ENCODE peak calls at places on chromosomes 3 and 15, in six cellular contexts. One of them, this sample, is unnamed.

GRCh38 chr3:148992027-148992634 is 791 bp downstream of the GYG1 start:
- DNase-seq in neuronal stem cell: peak; percentile 15
- DNase-seq in uterus: peak; percentile 48
- DNase-seq in fibroblast of lung: peak; percentile 50
- DNase-seq in mammary epithelial cell: peak; percentile 20
- DNase-seq in effector memory CD4-positive, alpha-beta T cell: no peak
- DNase-seq in this sample: peak; percentile 81

GRCh38 chr15:32683231-32683630 is 34.6 kb upstream of the GREM1 start:
- DNase-seq in fibroblast of lung: peak; percentile 39
- DNase-seq in mammary epithelial cell: no peak
- DNase-seq in uterus: no peak
- DNase-seq in neuronal stem cell: no peak
- DNase-seq in effector memory CD4-positive, alpha-beta T cell: no peak
- DNase-seq in this sample: no peak

GRCh38 chr15:55320963-55321362 is 1.9 kb downstream of the PIGB start:
- DNase-seq in mammary epithelial cell: no peak
- DNase-seq in uterus: no peak
- DNase-seq in effector memory CD4-positive, alpha-beta T cell: no peak
- DNase-seq in neuronal stem cell: no peak
- DNase-seq in fibroblast of lung: no peak
- DNase-seq in this sample: no peak

GRCh38 chr3:99356681-99357080 is 281.7 kb upstream of the COL8A1 start:
- DNase-seq in mammary epithelial cell: no peak
- DNase-seq in effector memory CD4-positive, alpha-beta T cell: no peak
- DNase-seq in neuronal stem cell: no peak
- DNase-seq in uterus: no peak
- DNase-seq in fibroblast of lung: no peak
- DNase-seq in this sample: no peak

GRCh38 chr3:138348950-138349739 is 766 bp downstream of the MRAS start:
- DNase-seq in effector memory CD4-positive, alpha-beta T cell: no peak
- DNase-seq in fibroblast of lung: peak; percentile 25
- DNase-seq in neuronal stem cell: no peak
- DNase-seq in mammary epithelial cell: no peak
- DNase-seq in uterus: peak; percentile 57
- DNase-seq in this sample: peak; percentile 38

GRCh38 chr15:101320501-101321052 is 25.5 kb upstream of the SNRPA1 start:
- DNase-seq in uterus: no peak
- DNase-seq in mammary epithelial cell: no peak
- DNase-seq in effector memory CD4-positive, alpha-beta T cell: peak; percentile 12
- DNase-seq in fibroblast of lung: peak; percentile 10
- DNase-seq in neuronal stem cell: peak; percentile 14
- DNase-seq in this sample: peak; percentile 30

GRCh38 chr3:33076952-33077351 is 20.0 kb downstream of the GLB1 start:
- DNase-seq in uterus: no peak
- DNase-seq in neuronal stem cell: no peak
- DNase-seq in mammary epithelial cell: no peak
- DNase-seq in fibroblast of lung: no peak
- DNase-seq in effector memory CD4-positive, alpha-beta T cell: no peak
- DNase-seq in this sample: no peak

GRCh38 chr15:70093070-70093469 is 4.6 kb downstream of the TLE3 start:
- DNase-seq in fibroblast of lung: no peak
- DNase-seq in mammary epithelial cell: no peak
- DNase-seq in uterus: no peak
- DNase-seq in neuronal stem cell: no peak
- DNase-seq in effector memory CD4-positive, alpha-beta T cell: no peak
- DNase-seq in this sample: no peak

GRCh38 chr3:149450281-149450680 is 24.2 kb upstream of the TM4SF4 start:
- DNase-seq in mammary epithelial cell: no peak
- DNase-seq in neuronal stem cell: no peak
- DNase-seq in uterus: no peak
- DNase-seq in effector memory CD4-positive, alpha-beta T cell: no peak
- DNase-seq in fibroblast of lung: peak; percentile 44
- DNase-seq in this sample: no peak

GRCh38 chr3:182420741-182421140 is 372.6 kb upstream of the ATP11B start:
- DNase-seq in uterus: no peak
- DNase-seq in neuronal stem cell: no peak
- DNase-seq in effector memory CD4-positive, alpha-beta T cell: no peak
- DNase-seq in fibroblast of lung: no peak
- DNase-seq in mammary epithelial cell: no peak
- DNase-seq in this sample: no peak

GRCh38 chr3:189144645-189145044 is 27.1 kb upstream of the TPRG1 start:
- DNase-seq in neuronal stem cell: no peak
- DNase-seq in effector memory CD4-positive, alpha-beta T cell: peak; percentile 8
- DNase-seq in uterus: peak; percentile 54
- DNase-seq in fibroblast of lung: no peak
- DNase-seq in mammary epithelial cell: peak; percentile 46
- DNase-seq in this sample: peak; percentile 68

GRCh38 chr3:30341851-30342250 is 264.6 kb upstream of the TGFBR2 start:
- DNase-seq in fibroblast of lung: peak; percentile 46
- DNase-seq in uterus: no peak
- DNase-seq in neuronal stem cell: no peak
- DNase-seq in effector memory CD4-positive, alpha-beta T cell: no peak
- DNase-seq in mammary epithelial cell: no peak
- DNase-seq in this sample: no peak

GRCh38 chr15:93900476-93901400 is 330.6 kb upstream of the MCTP2 start:
- DNase-seq in uterus: no peak
- DNase-seq in fibroblast of lung: no peak
- DNase-seq in effector memory CD4-positive, alpha-beta T cell: no peak
- DNase-seq in neuronal stem cell: no peak
- DNase-seq in mammary epithelial cell: no peak
- DNase-seq in this sample: no peak

GRCh38 chr15:90402806-90403205 is 14.8 kb downstream of the IQGAP1 start:
- DNase-seq in fibroblast of lung: peak; percentile 12
- DNase-seq in mammary epithelial cell: no peak
- DNase-seq in neuronal stem cell: no peak
- DNase-seq in uterus: no peak
- DNase-seq in effector memory CD4-positive, alpha-beta T cell: no peak
- DNase-seq in this sample: no peak

GRCh38 chr3:154971771-154972326 is 108.3 kb upstream of the MME start:
- DNase-seq in mammary epithelial cell: peak; percentile 82
- DNase-seq in uterus: no peak
- DNase-seq in effector memory CD4-positive, alpha-beta T cell: no peak
- DNase-seq in fibroblast of lung: peak; percentile 56
- DNase-seq in neuronal stem cell: no peak
- DNase-seq in this sample: no peak

GRCh38 chr15:72306211-72306785 is 13.7 kb downstream of the CELF6 start:
- DNase-seq in neuronal stem cell: no peak
- DNase-seq in fibroblast of lung: peak; percentile 40
- DNase-seq in effector memory CD4-positive, alpha-beta T cell: peak; percentile 21
- DNase-seq in uterus: peak; percentile 22
- DNase-seq in mammary epithelial cell: no peak
- DNase-seq in this sample: peak; percentile 84

GRCh38 chr3:194367992-194368841 is 1.3 kb downstream of the LRRC15 start:
- DNase-seq in fibroblast of lung: peak; percentile 57
- DNase-seq in neuronal stem cell: no peak
- DNase-seq in mammary epithelial cell: no peak
- DNase-seq in effector memory CD4-positive, alpha-beta T cell: no peak
- DNase-seq in uterus: no peak
- DNase-seq in this sample: peak; percentile 27

GRCh38 chr3:115697263-115698053 is 74.1 kb downstream of the GAP43 start:
- DNase-seq in uterus: no peak
- DNase-seq in fibroblast of lung: peak; percentile 68
- DNase-seq in mammary epithelial cell: no peak
- DNase-seq in neuronal stem cell: no peak
- DNase-seq in effector memory CD4-positive, alpha-beta T cell: no peak
- DNase-seq in this sample: no peak

GRCh38 chr15:80194186-80194585 is 41.4 kb downstream of the FAH start:
- DNase-seq in effector memory CD4-positive, alpha-beta T cell: no peak
- DNase-seq in uterus: no peak
- DNase-seq in neuronal stem cell: no peak
- DNase-seq in mammary epithelial cell: no peak
- DNase-seq in fibroblast of lung: no peak
- DNase-seq in this sample: no peak

GRCh38 chr15:39786444-39787056 is 3.9 kb upstream of the FSIP1 start:
- DNase-seq in neuronal stem cell: peak; percentile 39
- DNase-seq in mammary epithelial cell: peak; percentile 42
- DNase-seq in uterus: no peak
- DNase-seq in fibroblast of lung: peak; percentile 50
- DNase-seq in effector memory CD4-positive, alpha-beta T cell: no peak
- DNase-seq in this sample: peak; percentile 79

GRCh38 chr3:140470962-140471361 is 206.9 kb upstream of the TRIM42 start:
- DNase-seq in mammary epithelial cell: no peak
- DNase-seq in effector memory CD4-positive, alpha-beta T cell: no peak
- DNase-seq in uterus: no peak
- DNase-seq in fibroblast of lung: peak; percentile 33
- DNase-seq in neuronal stem cell: no peak
- DNase-seq in this sample: no peak

DNA sequence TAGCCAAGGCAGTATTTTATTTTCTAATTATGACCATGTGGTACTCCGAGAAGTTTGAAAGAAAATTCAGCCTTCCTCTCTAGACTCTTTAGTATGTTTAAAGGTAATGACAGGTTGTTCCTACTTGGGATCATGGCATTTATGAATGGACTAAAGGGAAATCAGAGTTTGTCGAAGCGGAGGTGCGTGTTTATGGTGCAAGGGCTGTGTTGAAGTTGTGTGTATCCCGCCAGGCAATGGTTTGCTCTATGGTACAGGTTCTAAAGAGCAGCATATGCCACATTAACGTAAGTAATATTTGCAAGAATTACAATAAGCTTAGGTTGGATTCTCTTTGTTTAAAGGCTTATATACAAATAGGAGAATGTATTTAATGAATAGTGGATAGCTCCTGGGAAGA is 733 bp downstream of the EPHA3 start:
- DNase-seq in uterus: no peak
- DNase-seq in effector memory CD4-positive, alpha-beta T cell: no peak
- DNase-seq in fibroblast of lung: no peak
- DNase-seq in mammary epithelial cell: no peak
- DNase-seq in neuronal stem cell: no peak
- DNase-seq in this sample: no peak
- H3K4me3 ChIP-seq in uterus: peak overlapping the region; percentile 27
- H3K4me3 ChIP-seq in effector memory CD4-positive, alpha-beta T cell: peak overlapping the region; percentile 39
- H3K4me3 ChIP-seq in fibroblast of lung: peak overlapping the region; percentile 82
- H3K4me3 ChIP-seq in mammary epithelial cell: no peak overlapping the region
- H3K4me3 ChIP-seq in neuronal stem cell: no peak overlapping the region
- H3K4me3 ChIP-seq in this sample: peak overlapping the region; percentile 33

DNA sequence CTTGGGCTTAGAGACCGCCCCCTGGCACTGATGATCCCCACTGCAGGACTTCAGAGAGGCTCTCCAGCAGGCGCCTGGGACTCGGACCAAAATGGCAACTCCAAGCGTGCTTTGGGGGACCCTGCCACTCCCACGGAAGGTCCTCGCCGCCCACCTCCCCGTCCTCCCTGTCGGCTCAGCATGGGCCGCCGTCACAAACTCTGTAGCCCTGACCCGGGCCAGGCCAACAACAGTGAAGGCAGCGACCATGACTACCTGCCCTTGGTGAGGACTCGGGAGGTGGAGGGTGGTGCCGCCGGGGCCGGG is 7.7 kb downstream of the ALG3 start:
- DNase-seq in effector memory CD4-positive, alpha-beta T cell: no peak
- DNase-seq in fibroblast of lung: no peak
- DNase-seq in neuronal stem cell: no peak
- DNase-seq in mammary epithelial cell: no peak
- DNase-seq in uterus: no peak
- DNase-seq in this sample: no peak
- H3K4me3 ChIP-seq in effector memory CD4-positive, alpha-beta T cell: no peak overlapping the region
- H3K4me3 ChIP-seq in fibroblast of lung: no peak overlapping the region
- H3K4me3 ChIP-seq in neuronal stem cell: no peak overlapping the region
- H3K4me3 ChIP-seq in mammary epithelial cell: no peak overlapping the region
- H3K4me3 ChIP-seq in uterus: no peak overlapping the region
- H3K4me3 ChIP-seq in this sample: no peak overlapping the region

GRCh38 chr3:86968224-86968932 is 22.6 kb downstream of the VGLL3 start:
- DNase-seq in effector memory CD4-positive, alpha-beta T cell: no peak
- DNase-seq in mammary epithelial cell: no peak
- DNase-seq in fibroblast of lung: no peak
- DNase-seq in uterus: no peak
- DNase-seq in neuronal stem cell: no peak
- DNase-seq in this sample: no peak
- H3K4me3 ChIP-seq in effector memory CD4-positive, alpha-beta T cell: no peak overlapping the region
- H3K4me3 ChIP-seq in mammary epithelial cell: no peak overlapping the region
- H3K4me3 ChIP-seq in fibroblast of lung: no peak overlapping the region
- H3K4me3 ChIP-seq in uterus: no peak overlapping the region
- H3K4me3 ChIP-seq in neuronal stem cell: peak overlapping the region; percentile 16
- H3K4me3 ChIP-seq in this sample: no peak overlapping the region

DNA sequence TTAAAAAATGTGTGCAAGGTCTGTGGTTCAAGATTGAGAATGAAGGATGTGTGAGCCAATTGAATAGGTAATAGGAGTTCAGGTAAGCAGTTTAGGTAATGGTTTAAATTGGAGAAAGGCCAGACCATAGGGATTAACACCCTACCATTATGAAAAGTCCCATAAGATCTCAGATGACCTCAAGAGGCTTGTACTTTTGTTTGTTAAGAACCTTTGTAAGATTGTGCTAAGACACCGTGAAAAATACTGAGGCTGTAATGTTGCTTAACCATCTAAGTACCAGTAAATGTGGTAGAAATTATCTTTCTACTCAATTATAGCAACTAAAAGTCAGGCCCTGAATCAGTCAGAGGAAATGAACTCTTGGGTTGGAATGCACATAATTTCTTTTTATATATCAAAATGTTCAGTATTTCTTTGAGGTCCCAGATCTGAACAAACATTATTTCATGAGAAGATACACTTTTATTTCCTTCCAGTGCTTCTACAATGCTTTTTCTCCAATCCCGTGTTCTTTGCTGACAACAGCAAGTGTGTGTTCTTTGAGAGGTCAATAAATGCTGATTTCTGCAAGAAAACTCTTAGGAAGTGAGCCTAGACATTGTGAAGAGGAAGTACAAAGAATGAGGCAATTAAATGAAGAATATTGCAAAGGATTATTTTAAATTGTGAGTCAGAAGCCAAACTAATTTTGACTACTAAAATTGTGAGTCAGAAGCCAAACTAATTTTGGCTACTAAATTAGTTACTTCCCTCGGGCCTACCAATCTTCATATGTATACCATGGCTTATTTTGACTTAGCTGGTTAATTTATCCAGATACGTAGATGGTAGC is 66.5 kb downstream of the TCF12 start:
- DNase-seq in effector memory CD4-positive, alpha-beta T cell: no peak
- DNase-seq in neuronal stem cell: no peak
- DNase-seq in mammary epithelial cell: no peak
- DNase-seq in fibroblast of lung: peak; percentile 51
- DNase-seq in uterus: no peak
- DNase-seq in this sample: no peak
- H3K4me3 ChIP-seq in effector memory CD4-positive, alpha-beta T cell: no peak overlapping the region
- H3K4me3 ChIP-seq in neuronal stem cell: no peak overlapping the region
- H3K4me3 ChIP-seq in mammary epithelial cell: no peak overlapping the region
- H3K4me3 ChIP-seq in fibroblast of lung: no peak overlapping the region
- H3K4me3 ChIP-seq in uterus: no peak overlapping the region
- H3K4me3 ChIP-seq in this sample: no peak overlapping the region

GRCh38 chr3:4834403-4834866 is 144.8 kb upstream of the BHLHE40 start:
- DNase-seq in uterus: no peak
- DNase-seq in mammary epithelial cell: no peak
- DNase-seq in fibroblast of lung: peak; percentile 72
- DNase-seq in effector memory CD4-positive, alpha-beta T cell: peak; percentile 69
- DNase-seq in neuronal stem cell: no peak
- DNase-seq in this sample: no peak
- H3K4me3 ChIP-seq in uterus: no peak overlapping the region
- H3K4me3 ChIP-seq in mammary epithelial cell: no peak overlapping the region
- H3K4me3 ChIP-seq in fibroblast of lung: no peak overlapping the region
- H3K4me3 ChIP-seq in effector memory CD4-positive, alpha-beta T cell: no peak overlapping the region
- H3K4me3 ChIP-seq in neuronal stem cell: no peak overlapping the region
- H3K4me3 ChIP-seq in this sample: no peak overlapping the region

This sample was measured in cardiac muscle cell.